ENCODE peak calls at places on chromosomes 6 and 20, in eight cellular contexts. One of them, this sample, is unnamed.

GRCh38 chr6:148419430-148419829 is 76.8 kb downstream of the SASH1 start:
- DNase-seq in CD4-positive, CD25-positive, alpha-beta regulatory T cell: no peak
- DNase-seq in AG08396: no peak
- DNase-seq in activated T-helper 2 cell treated with anti-CD3 and anti-CD28 coated beads, Interferon-gamma antibody, Interleukin-2, Interleukin-4, amounts not matched to agents 10 μg/mL and 5 μg/mL and 100 μg/mL, durations not matched to agents 14 hours and 24 hours and 36 hours: no peak
- DNase-seq in NCI-H748 treated with DMSO at 0.1 percent for 48 hours: no peak
- DNase-seq in T-helper 2 cell treated with Interferon-gamma antibody and Interleukin-4, amounts not matched to agents 5 μg/mL and 100 μg/mL, for 36 hours: no peak
- DNase-seq in astrocyte of the spinal cord: no peak
- DNase-seq in right cardiac atrium: no peak
- DNase-seq in this sample: no peak

GRCh38 chr6:35140991-35141720 is at the start of gene TCP11:
- DNase-seq in CD4-positive, CD25-positive, alpha-beta regulatory T cell: peak
- DNase-seq in AG08396: no peak
- DNase-seq in activated T-helper 2 cell treated with anti-CD3 and anti-CD28 coated beads, Interferon-gamma antibody, Interleukin-2, Interleukin-4, amounts not matched to agents 10 μg/mL and 5 μg/mL and 100 μg/mL, durations not matched to agents 14 hours and 24 hours and 36 hours: no peak
- DNase-seq in NCI-H748 treated with DMSO at 0.1 percent for 48 hours: no peak
- DNase-seq in T-helper 2 cell treated with Interferon-gamma antibody and Interleukin-4, amounts not matched to agents 5 μg/mL and 100 μg/mL, for 36 hours: peak
- DNase-seq in astrocyte of the spinal cord: no peak
- DNase-seq in right cardiac atrium: peak
- DNase-seq in this sample: no peak

GRCh38 chr6:10587694-10588392 is 66.7 kb downstream of the GCNT2 start:
- DNase-seq in CD4-positive, CD25-positive, alpha-beta regulatory T cell: no peak
- DNase-seq in AG08396: no peak
- DNase-seq in activated T-helper 2 cell treated with anti-CD3 and anti-CD28 coated beads, Interferon-gamma antibody, Interleukin-2, Interleukin-4, amounts not matched to agents 10 μg/mL and 5 μg/mL and 100 μg/mL, durations not matched to agents 14 hours and 24 hours and 36 hours: no peak
- DNase-seq in NCI-H748 treated with DMSO at 0.1 percent for 48 hours: no peak
- DNase-seq in T-helper 2 cell treated with Interferon-gamma antibody and Interleukin-4, amounts not matched to agents 5 μg/mL and 100 μg/mL, for 36 hours: no peak
- DNase-seq in astrocyte of the spinal cord: no peak
- DNase-seq in right cardiac atrium: no peak
- DNase-seq in this sample: no peak

GRCh38 chr20:50540620-50541605 is 30.7 kb downstream of the PTPN1 start:
- DNase-seq in CD4-positive, CD25-positive, alpha-beta regulatory T cell: no peak
- DNase-seq in AG08396: peak
- DNase-seq in activated T-helper 2 cell treated with anti-CD3 and anti-CD28 coated beads, Interferon-gamma antibody, Interleukin-2, Interleukin-4, amounts not matched to agents 10 μg/mL and 5 μg/mL and 100 μg/mL, durations not matched to agents 14 hours and 24 hours and 36 hours: no peak
- DNase-seq in NCI-H748 treated with DMSO at 0.1 percent for 48 hours: no peak
- DNase-seq in T-helper 2 cell treated with Interferon-gamma antibody and Interleukin-4, amounts not matched to agents 5 μg/mL and 100 μg/mL, for 36 hours: no peak
- DNase-seq in astrocyte of the spinal cord: peak
- DNase-seq in right cardiac atrium: no peak
- DNase-seq in this sample: no peak

GRCh38 chr6:41597246-41598000 is 40.8 kb upstream of the MDFI start:
- DNase-seq in CD4-positive, CD25-positive, alpha-beta regulatory T cell: no peak
- DNase-seq in AG08396: no peak
- DNase-seq in activated T-helper 2 cell treated with anti-CD3 and anti-CD28 coated beads, Interferon-gamma antibody, Interleukin-2, Interleukin-4, amounts not matched to agents 10 μg/mL and 5 μg/mL and 100 μg/mL, durations not matched to agents 14 hours and 24 hours and 36 hours: no peak
- DNase-seq in NCI-H748 treated with DMSO at 0.1 percent for 48 hours: no peak
- DNase-seq in T-helper 2 cell treated with Interferon-gamma antibody and Interleukin-4, amounts not matched to agents 5 μg/mL and 100 μg/mL, for 36 hours: no peak
- DNase-seq in astrocyte of the spinal cord: no peak
- DNase-seq in right cardiac atrium: no peak
- DNase-seq in this sample: no peak

GRCh38 chr20:61260905-61261304 is 8.8 kb downstream of the CDH4 start:
- DNase-seq in CD4-positive, CD25-positive, alpha-beta regulatory T cell: no peak
- DNase-seq in AG08396: no peak
- DNase-seq in activated T-helper 2 cell treated with anti-CD3 and anti-CD28 coated beads, Interferon-gamma antibody, Interleukin-2, Interleukin-4, amounts not matched to agents 10 μg/mL and 5 μg/mL and 100 μg/mL, durations not matched to agents 14 hours and 24 hours and 36 hours: no peak
- DNase-seq in NCI-H748 treated with DMSO at 0.1 percent for 48 hours: no peak
- DNase-seq in T-helper 2 cell treated with Interferon-gamma antibody and Interleukin-4, amounts not matched to agents 5 μg/mL and 100 μg/mL, for 36 hours: no peak
- DNase-seq in astrocyte of the spinal cord: no peak
- DNase-seq in right cardiac atrium: no peak
- DNase-seq in this sample: no peak

GRCh38 chr6:5622276-5623005 is 361.1 kb downstream of the FARS2 start:
- DNase-seq in CD4-positive, CD25-positive, alpha-beta regulatory T cell: no peak
- DNase-seq in AG08396: no peak
- DNase-seq in activated T-helper 2 cell treated with anti-CD3 and anti-CD28 coated beads, Interferon-gamma antibody, Interleukin-2, Interleukin-4, amounts not matched to agents 10 μg/mL and 5 μg/mL and 100 μg/mL, durations not matched to agents 14 hours and 24 hours and 36 hours: no peak
- DNase-seq in NCI-H748 treated with DMSO at 0.1 percent for 48 hours: no peak
- DNase-seq in T-helper 2 cell treated with Interferon-gamma antibody and Interleukin-4, amounts not matched to agents 5 μg/mL and 100 μg/mL, for 36 hours: no peak
- DNase-seq in astrocyte of the spinal cord: no peak
- DNase-seq in right cardiac atrium: no peak
- DNase-seq in this sample: no peak

GRCh38 chr6:54010340-54011276 is 100.6 kb upstream of the MLIP start:
- DNase-seq in CD4-positive, CD25-positive, alpha-beta regulatory T cell: no peak
- DNase-seq in AG08396: no peak
- DNase-seq in activated T-helper 2 cell treated with anti-CD3 and anti-CD28 coated beads, Interferon-gamma antibody, Interleukin-2, Interleukin-4, amounts not matched to agents 10 μg/mL and 5 μg/mL and 100 μg/mL, durations not matched to agents 14 hours and 24 hours and 36 hours: no peak
- DNase-seq in NCI-H748 treated with DMSO at 0.1 percent for 48 hours: no peak
- DNase-seq in T-helper 2 cell treated with Interferon-gamma antibody and Interleukin-4, amounts not matched to agents 5 μg/mL and 100 μg/mL, for 36 hours: no peak
- DNase-seq in astrocyte of the spinal cord: no peak
- DNase-seq in right cardiac atrium: peak
- DNase-seq in this sample: no peak

GRCh38 chr6:31952140-31952805 is 6.4 kb downstream of the CFB start:
- DNase-seq in CD4-positive, CD25-positive, alpha-beta regulatory T cell: no peak
- DNase-seq in AG08396: peak
- DNase-seq in activated T-helper 2 cell treated with anti-CD3 and anti-CD28 coated beads, Interferon-gamma antibody, Interleukin-2, Interleukin-4, amounts not matched to agents 10 μg/mL and 5 μg/mL and 100 μg/mL, durations not matched to agents 14 hours and 24 hours and 36 hours: no peak
- DNase-seq in NCI-H748 treated with DMSO at 0.1 percent for 48 hours: peak
- DNase-seq in T-helper 2 cell treated with Interferon-gamma antibody and Interleukin-4, amounts not matched to agents 5 μg/mL and 100 μg/mL, for 36 hours: peak
- DNase-seq in astrocyte of the spinal cord: peak
- DNase-seq in right cardiac atrium: peak
- DNase-seq in this sample: no peak

GRCh38 chr6:125746731-125747588 is 2.5 kb upstream of the HEY2 start:
- DNase-seq in CD4-positive, CD25-positive, alpha-beta regulatory T cell: peak
- DNase-seq in AG08396: no peak
- DNase-seq in activated T-helper 2 cell treated with anti-CD3 and anti-CD28 coated beads, Interferon-gamma antibody, Interleukin-2, Interleukin-4, amounts not matched to agents 10 μg/mL and 5 μg/mL and 100 μg/mL, durations not matched to agents 14 hours and 24 hours and 36 hours: peak
- DNase-seq in NCI-H748 treated with DMSO at 0.1 percent for 48 hours: peak
- DNase-seq in T-helper 2 cell treated with Interferon-gamma antibody and Interleukin-4, amounts not matched to agents 5 μg/mL and 100 μg/mL, for 36 hours: peak
- DNase-seq in astrocyte of the spinal cord: peak
- DNase-seq in right cardiac atrium: peak
- DNase-seq in this sample: peak

GRCh38 chr6:7761047-7761446 is 35.1 kb downstream of the BMP6 start:
- DNase-seq in CD4-positive, CD25-positive, alpha-beta regulatory T cell: no peak
- DNase-seq in AG08396: no peak
- DNase-seq in activated T-helper 2 cell treated with anti-CD3 and anti-CD28 coated beads, Interferon-gamma antibody, Interleukin-2, Interleukin-4, amounts not matched to agents 10 μg/mL and 5 μg/mL and 100 μg/mL, durations not matched to agents 14 hours and 24 hours and 36 hours: no peak
- DNase-seq in NCI-H748 treated with DMSO at 0.1 percent for 48 hours: no peak
- DNase-seq in T-helper 2 cell treated with Interferon-gamma antibody and Interleukin-4, amounts not matched to agents 5 μg/mL and 100 μg/mL, for 36 hours: no peak
- DNase-seq in astrocyte of the spinal cord: peak
- DNase-seq in right cardiac atrium: no peak
- DNase-seq in this sample: no peak

GRCh38 chr20:44485078-44485829 is 9.6 kb downstream of the TTPAL start:
- DNase-seq in CD4-positive, CD25-positive, alpha-beta regulatory T cell: no peak
- DNase-seq in AG08396: no peak
- DNase-seq in activated T-helper 2 cell treated with anti-CD3 and anti-CD28 coated beads, Interferon-gamma antibody, Interleukin-2, Interleukin-4, amounts not matched to agents 10 μg/mL and 5 μg/mL and 100 μg/mL, durations not matched to agents 14 hours and 24 hours and 36 hours: no peak
- DNase-seq in NCI-H748 treated with DMSO at 0.1 percent for 48 hours: no peak
- DNase-seq in T-helper 2 cell treated with Interferon-gamma antibody and Interleukin-4, amounts not matched to agents 5 μg/mL and 100 μg/mL, for 36 hours: no peak
- DNase-seq in astrocyte of the spinal cord: no peak
- DNase-seq in right cardiac atrium: no peak
- DNase-seq in this sample: no peak

GRCh38 chr6:97563529-97563928 is 280.5 kb upstream of the MMS22L start:
- DNase-seq in CD4-positive, CD25-positive, alpha-beta regulatory T cell: no peak
- DNase-seq in AG08396: no peak
- DNase-seq in activated T-helper 2 cell treated with anti-CD3 and anti-CD28 coated beads, Interferon-gamma antibody, Interleukin-2, Interleukin-4, amounts not matched to agents 10 μg/mL and 5 μg/mL and 100 μg/mL, durations not matched to agents 14 hours and 24 hours and 36 hours: no peak
- DNase-seq in NCI-H748 treated with DMSO at 0.1 percent for 48 hours: no peak
- DNase-seq in T-helper 2 cell treated with Interferon-gamma antibody and Interleukin-4, amounts not matched to agents 5 μg/mL and 100 μg/mL, for 36 hours: no peak
- DNase-seq in astrocyte of the spinal cord: no peak
- DNase-seq in right cardiac atrium: no peak
- DNase-seq in this sample: no peak

GRCh38 chr20:48791666-48792071 is 36.1 kb downstream of the PREX1 start:
- DNase-seq in CD4-positive, CD25-positive, alpha-beta regulatory T cell: no peak
- DNase-seq in AG08396: peak
- DNase-seq in activated T-helper 2 cell treated with anti-CD3 and anti-CD28 coated beads, Interferon-gamma antibody, Interleukin-2, Interleukin-4, amounts not matched to agents 10 μg/mL and 5 μg/mL and 100 μg/mL, durations not matched to agents 14 hours and 24 hours and 36 hours: no peak
- DNase-seq in NCI-H748 treated with DMSO at 0.1 percent for 48 hours: no peak
- DNase-seq in T-helper 2 cell treated with Interferon-gamma antibody and Interleukin-4, amounts not matched to agents 5 μg/mL and 100 μg/mL, for 36 hours: no peak
- DNase-seq in astrocyte of the spinal cord: peak
- DNase-seq in right cardiac atrium: peak
- DNase-seq in this sample: no peak

GRCh38 chr6:36973647-36974046 is 12.3 kb downstream of the MTCH1 start:
- DNase-seq in CD4-positive, CD25-positive, alpha-beta regulatory T cell: no peak
- DNase-seq in AG08396: no peak
- DNase-seq in activated T-helper 2 cell treated with anti-CD3 and anti-CD28 coated beads, Interferon-gamma antibody, Interleukin-2, Interleukin-4, amounts not matched to agents 10 μg/mL and 5 μg/mL and 100 μg/mL, durations not matched to agents 14 hours and 24 hours and 36 hours: no peak
- DNase-seq in NCI-H748 treated with DMSO at 0.1 percent for 48 hours: no peak
- DNase-seq in T-helper 2 cell treated with Interferon-gamma antibody and Interleukin-4, amounts not matched to agents 5 μg/mL and 100 μg/mL, for 36 hours: no peak
- DNase-seq in astrocyte of the spinal cord: no peak
- DNase-seq in right cardiac atrium: peak
- DNase-seq in this sample: no peak

GRCh38 chr6:133610271-133610840 is 278.6 kb upstream of the TCF21 start:
- DNase-seq in CD4-positive, CD25-positive, alpha-beta regulatory T cell: no peak
- DNase-seq in AG08396: no peak
- DNase-seq in activated T-helper 2 cell treated with anti-CD3 and anti-CD28 coated beads, Interferon-gamma antibody, Interleukin-2, Interleukin-4, amounts not matched to agents 10 μg/mL and 5 μg/mL and 100 μg/mL, durations not matched to agents 14 hours and 24 hours and 36 hours: no peak
- DNase-seq in NCI-H748 treated with DMSO at 0.1 percent for 48 hours: no peak
- DNase-seq in T-helper 2 cell treated with Interferon-gamma antibody and Interleukin-4, amounts not matched to agents 5 μg/mL and 100 μg/mL, for 36 hours: no peak
- DNase-seq in astrocyte of the spinal cord: peak
- DNase-seq in right cardiac atrium: no peak
- DNase-seq in this sample: no peak

GRCh38 chr6:3389390-3390167 is 67.3 kb downstream of the SLC22A23 start:
- DNase-seq in CD4-positive, CD25-positive, alpha-beta regulatory T cell: no peak
- DNase-seq in AG08396: peak
- DNase-seq in activated T-helper 2 cell treated with anti-CD3 and anti-CD28 coated beads, Interferon-gamma antibody, Interleukin-2, Interleukin-4, amounts not matched to agents 10 μg/mL and 5 μg/mL and 100 μg/mL, durations not matched to agents 14 hours and 24 hours and 36 hours: no peak
- DNase-seq in NCI-H748 treated with DMSO at 0.1 percent for 48 hours: no peak
- DNase-seq in T-helper 2 cell treated with Interferon-gamma antibody and Interleukin-4, amounts not matched to agents 5 μg/mL and 100 μg/mL, for 36 hours: no peak
- DNase-seq in astrocyte of the spinal cord: peak
- DNase-seq in right cardiac atrium: peak
- DNase-seq in this sample: no peak

GRCh38 chr20:50353289-50353961 is 156.8 kb upstream of the PTPN1 start:
- DNase-seq in CD4-positive, CD25-positive, alpha-beta regulatory T cell: no peak
- DNase-seq in AG08396: no peak
- DNase-seq in activated T-helper 2 cell treated with anti-CD3 and anti-CD28 coated beads, Interferon-gamma antibody, Interleukin-2, Interleukin-4, amounts not matched to agents 10 μg/mL and 5 μg/mL and 100 μg/mL, durations not matched to agents 14 hours and 24 hours and 36 hours: no peak
- DNase-seq in NCI-H748 treated with DMSO at 0.1 percent for 48 hours: no peak
- DNase-seq in T-helper 2 cell treated with Interferon-gamma antibody and Interleukin-4, amounts not matched to agents 5 μg/mL and 100 μg/mL, for 36 hours: no peak
- DNase-seq in astrocyte of the spinal cord: no peak
- DNase-seq in right cardiac atrium: no peak
- DNase-seq in this sample: no peak

GRCh38 chr6:22447191-22447590 is 122.2 kb upstream of the HDGFL1 start:
- DNase-seq in CD4-positive, CD25-positive, alpha-beta regulatory T cell: no peak
- DNase-seq in AG08396: no peak
- DNase-seq in activated T-helper 2 cell treated with anti-CD3 and anti-CD28 coated beads, Interferon-gamma antibody, Interleukin-2, Interleukin-4, amounts not matched to agents 10 μg/mL and 5 μg/mL and 100 μg/mL, durations not matched to agents 14 hours and 24 hours and 36 hours: no peak
- DNase-seq in NCI-H748 treated with DMSO at 0.1 percent for 48 hours: no peak
- DNase-seq in T-helper 2 cell treated with Interferon-gamma antibody and Interleukin-4, amounts not matched to agents 5 μg/mL and 100 μg/mL, for 36 hours: no peak
- DNase-seq in astrocyte of the spinal cord: no peak
- DNase-seq in right cardiac atrium: peak
- DNase-seq in this sample: no peak